ENCODE peak calls at places on chromosomes 6 and 20, in ten cellular contexts. S, X, Q, U, C, N, Z, W, R and M are unnamed samples.

GRCh38 chr6:51472745-51473483 is 614.5 kb downstream of the PKHD1 start:
- DNase-seq in N (no peak), Z (no peak), X (no peak), S (no peak), U (no peak), W (no peak), C (peak), Q (no peak), R (no peak), M (no peak)

GRCh38 chr20:50724851-50725721 is 6.3 kb upstream of the PARD6B start:
- DNase-seq in N (peak), S (peak), X (peak), W (peak), R (peak), Q (peak), Z (peak), C (peak), U (peak), M (peak)

GRCh38 chr6:100261486-100261885 is 203.2 kb downstream of the SIM1 start:
- DNase-seq in Q (no peak), C (no peak), X (no peak), R (no peak), S (no peak), W (no peak), U (no peak), Z (no peak), N (no peak), M (no peak)

GRCh38 chr20:38812915-38813573 is 7.5 kb downstream of the PPP1R16B start:
- DNase-seq in Q (no peak), S (no peak), W (no peak), N (no peak), C (no peak), Z (no peak), X (no peak), U (no peak), R (no peak), M (no peak)

GRCh38 chr20:24588725-24589340 is 119.4 kb downstream of the SYNDIG1 start:
- DNase-seq in N (no peak), C (no peak), Z (no peak), Q (no peak), U (no peak), W (no peak), S (no peak), R (no peak), X (no peak), M (no peak)

GRCh38 chr6:72286911-72287311 is 335.0 kb upstream of the KCNQ5 start:
- DNase-seq in N (no peak), Z (no peak), S (no peak), U (peak), X (peak), R (no peak), C (no peak), Q (no peak), W (peak), M (peak)

GRCh38 chr20:61902213-61902869 is 163.3 kb downstream of the TAF4 start:
- DNase-seq in X (no peak), U (no peak), Z (no peak), N (no peak), R (peak), S (no peak), W (no peak), Q (no peak), C (no peak), M (no peak)

GRCh38 chr6:26251354-26252081 is 113.5 kb upstream of the BTN3A2 start:
- DNase-seq in S (peak), C (peak), N (peak), Z (peak), W (peak), R (peak), X (peak), U (no peak), Q (no peak), M (peak)

GRCh38 chr20:2865630-2866029 is 7.7 kb upstream of the PTPRA start:
- DNase-seq in R (no peak), W (no peak), X (no peak), Z (no peak), C (no peak), U (no peak), Q (no peak), N (no peak), S (no peak), M (peak)

GRCh38 chr6:143773503-143773902 is 69.6 kb upstream of the LTV1 start:
- DNase-seq in C (no peak), U (no peak), W (no peak), N (no peak), Z (no peak), X (peak), S (no peak), Q (no peak), R (no peak), M (peak)

GRCh38 chr6:144364208-144364718 is 79.1 kb downstream of the UTRN start:
- DNase-seq in N (no peak), S (no peak), X (no peak), C (no peak), U (no peak), Q (no peak), R (no peak), W (no peak), Z (no peak), M (no peak)

GRCh38 chr6:33073431-33073871 is at the start of gene HLA-DPA1:
- DNase-seq in C (no peak), Z (peak), S (peak), U (no peak), W (no peak), N (peak), X (peak), R (peak), Q (no peak), M (peak)

GRCh38 chr6:2858678-2859324 is 17.1 kb upstream of the SERPINB1 start:
- DNase-seq in U (no peak), Z (no peak), R (no peak), C (no peak), W (no peak), N (no peak), X (no peak), Q (no peak), S (no peak), M (peak)

GRCh38 chr6:84356907-84357306 is 129.5 kb upstream of the CEP162 start:
- DNase-seq in U (no peak), Q (no peak), X (no peak), R (no peak), Z (no peak), S (no peak), N (no peak), W (no peak), C (no peak), M (no peak)

GRCh38 chr6:83948851-83949250 is 84.7 kb upstream of the MRAP2 start:
- DNase-seq in N (no peak), S (no peak), Q (no peak), U (no peak), C (no peak), R (no peak), X (no peak), Z (no peak), W (no peak), M (no peak)

GRCh38 chr6:134029495-134030455 is 22.6 kb downstream of the SLC2A12 start:
- DNase-seq in Q (no peak), C (no peak), U (no peak), W (no peak), X (peak), Z (no peak), S (no peak), N (no peak), R (no peak), M (peak)

GRCh38 chr6:89567635-89568390 is 70.7 kb downstream of the LYRM2 start:
- DNase-seq in U (no peak), Z (no peak), W (no peak), C (no peak), R (no peak), Q (no peak), N (no peak), X (no peak), S (no peak), M (no peak)

GRCh38 chr6:148776321-148776966 is 29.6 kb downstream of the UST start:
- DNase-seq in W (peak), Q (no peak), N (no peak), S (no peak), U (no peak), Z (no peak), C (no peak), X (peak), R (no peak), M (peak)

GRCh38 chr6:42224222-42225042 is 6.8 kb upstream of the MRPS10 start:
- DNase-seq in S (no peak), Z (no peak), W (no peak), Q (no peak), U (no peak), N (no peak), C (peak), X (peak), R (no peak), M (peak)

GRCh38 chr6:111603648-111604047 is 2.0 kb downstream of the TRAF3IP2 start:
- DNase-seq in R (no peak), Z (no peak), U (no peak), S (no peak), C (no peak), Q (no peak), N (no peak), W (no peak), X (peak), M (no peak)

GRCh38 chr6:105209950-105210706 is 30.3 kb upstream of the POPDC3 start:
- DNase-seq in N (no peak), S (peak), X (peak), Q (no peak), C (no peak), W (peak), U (no peak), R (no peak), Z (no peak), M (peak)

GRCh38 chr6:42236030-42236429 is 18.4 kb upstream of the MRPS10 start:
- DNase-seq in N (no peak), U (no peak), C (no peak), R (no peak), Z (no peak), W (no peak), S (no peak), Q (no peak), X (no peak), M (no peak)

GRCh38 chr20:15205719-15206118 is 868.3 kb upstream of the FLRT3 start:
- DNase-seq in R (no peak), S (no peak), Q (no peak), Z (no peak), N (no peak), C (no peak), X (no peak), U (no peak), W (no peak), M (no peak)

GRCh38 chr6:118705799-118706481 is 54.5 kb upstream of the CEP85L start:
- DNase-seq in X (peak), Z (no peak), C (no peak), N (no peak), R (peak), Q (no peak), U (peak), S (peak), W (no peak), M (peak)

GRCh38 chr20:51643390-51643789 is 100.9 kb upstream of the NFATC2 start:
- DNase-seq in X (no peak), R (no peak), W (no peak), N (no peak), S (no peak), Z (no peak), U (no peak), Q (no peak), C (no peak), M (no peak)

GRCh38 chr6:78831492-78831891 is 35.9 kb upstream of the IRAK1BP1 start:
- DNase-seq in S (peak), Z (peak), X (no peak), W (no peak), U (no peak), Q (no peak), N (no peak), R (no peak), C (peak), M (peak)

GRCh38 chr6:111918825-111919224 is 45.6 kb upstream of the FYN start:
- DNase-seq in S (no peak), N (no peak), W (no peak), R (no peak), C (no peak), X (peak), Q (no peak), Z (no peak), U (no peak), M (peak)

DNA sequence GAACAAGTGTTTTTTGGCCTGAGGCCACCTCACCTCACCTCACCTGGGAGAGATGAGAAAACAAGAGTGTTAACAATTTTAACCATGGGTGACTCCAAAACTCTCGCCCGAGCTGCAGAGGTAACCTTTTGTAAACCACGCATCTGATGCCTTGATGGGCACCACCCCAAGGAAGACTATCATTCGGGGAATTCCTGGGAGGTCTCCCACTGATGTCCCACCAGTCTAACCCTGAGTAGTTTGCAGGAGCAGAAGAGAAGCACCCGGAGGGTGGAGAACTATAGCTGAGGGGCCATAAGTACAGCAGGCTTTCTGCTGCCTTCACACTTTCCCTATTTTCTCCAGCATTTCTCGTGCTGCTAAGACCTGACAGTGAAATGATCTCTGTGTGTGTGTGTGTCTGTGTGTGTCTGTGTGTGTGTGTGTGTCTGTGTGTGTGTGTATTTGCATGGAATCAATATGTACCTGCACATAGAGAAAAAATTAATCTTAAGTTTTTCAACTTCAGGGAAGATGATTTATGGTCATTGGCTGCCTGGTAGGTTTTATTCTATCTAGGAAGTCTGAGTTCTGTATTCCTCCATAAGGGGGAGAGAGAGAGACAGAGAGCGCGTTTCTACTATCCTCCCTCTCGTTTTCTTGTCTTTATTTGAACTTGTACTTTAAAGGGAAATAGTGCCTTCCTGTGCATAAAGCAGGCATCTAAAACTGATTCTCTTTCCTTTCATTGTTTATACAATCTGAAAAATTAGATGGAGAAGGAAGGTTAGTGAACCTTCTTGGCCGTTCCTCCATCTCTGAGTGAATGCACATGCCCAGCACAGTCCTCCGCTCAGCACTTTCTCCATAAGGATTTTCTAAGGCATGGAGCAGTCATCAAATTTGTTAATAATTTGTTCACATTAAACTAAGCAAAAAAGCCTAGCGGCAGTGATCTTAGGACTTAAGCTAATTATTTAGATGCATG is 75.9 kb downstream of the CAP2 start:
- DNase-seq in R (no peak), Q (no peak), X (peak), W (no peak), S (no peak), C (no peak), Z (no peak), N (no peak), U (no peak), M (peak)
- TF ChIP-seq CTCF in R (peak), Q (peak), X (peak), W (peak), S (peak), C (peak), Z (peak), N (no peak), U (no peak), M (peak)

DNA sequence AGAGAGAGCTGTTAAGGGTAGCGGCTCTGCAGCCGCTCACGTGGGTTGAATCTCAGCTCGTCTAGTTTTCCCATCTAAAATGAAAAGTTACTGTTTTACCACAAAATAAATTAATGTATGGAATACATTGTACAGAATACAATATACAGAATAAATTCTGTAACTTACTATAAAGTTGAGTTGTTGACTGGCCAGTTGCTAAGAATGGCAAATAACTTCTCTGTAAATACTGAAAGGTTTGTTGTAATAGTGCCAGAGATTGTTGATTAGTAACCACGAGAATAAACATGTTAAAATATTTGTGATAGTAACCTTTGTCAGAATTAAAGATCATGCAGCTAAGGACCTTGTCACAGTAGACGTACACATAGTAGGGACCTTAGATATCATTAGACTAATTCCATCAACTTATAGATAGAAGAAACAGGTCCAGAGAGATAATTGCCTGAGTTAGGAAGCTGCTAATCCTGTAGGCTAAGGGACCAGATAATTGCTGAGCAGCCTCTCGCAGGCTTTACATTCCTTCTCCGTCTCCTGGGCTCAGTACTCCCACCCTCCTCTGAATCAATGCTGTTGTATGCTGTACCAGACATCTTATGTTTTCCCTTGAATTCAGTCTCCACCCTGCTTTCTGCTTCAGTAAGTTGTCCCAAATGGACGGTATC is 556 bp upstream of the NRM start:
- DNase-seq in Z (no peak), U (no peak), S (no peak), R (no peak), X (no peak), C (no peak), Q (no peak), W (no peak), N (no peak), M (no peak)
- H3K4me3 ChIP-seq in Z (peak), U (peak), S (peak), R (peak), X (peak), C (peak), Q (peak), W (peak), N (no peak), M (peak)

GRCh38 chr6:15643542-15643941 is 19.3 kb downstream of the DTNBP1 start:
- DNase-seq in S (no peak), W (no peak), Q (no peak), C (no peak), N (no peak), R (no peak), U (no peak), Z (no peak), X (no peak), M (no peak)

GRCh38 chr6:15638373-15638772 is 24.5 kb downstream of the DTNBP1 start:
- DNase-seq in U (no peak), C (no peak), W (no peak), X (no peak), Q (no peak), Z (no peak), N (no peak), R (no peak), S (no peak), M (no peak)

GRCh38 chr6:15644904-15645303 is 17.9 kb downstream of the DTNBP1 start:
- DNase-seq in W (no peak), Z (no peak), N (no peak), Q (no peak), R (no peak), S (no peak), C (no peak), X (no peak), U (no peak), M (no peak)

GRCh38 chr6:15642276-15642675 is 20.6 kb downstream of the DTNBP1 start:
- DNase-seq in R (no peak), S (no peak), N (no peak), Z (no peak), X (no peak), C (no peak), W (no peak), Q (no peak), U (no peak), M (peak)
- TF ChIP-seq CTCF in R (no peak), S (peak), N (no peak), Z (no peak), X (peak), C (no peak), W (peak), Q (no peak), U (no peak), M (peak)

GRCh38 chr20:47493954-47494293 is 7.8 kb upstream of the NCOA3 start:
- DNase-seq in R (no peak), U (no peak), W (no peak), Q (no peak), S (no peak), N (no peak), C (peak), X (no peak), Z (peak), M (no peak)

GRCh38 chr20:47490795-47491194 is 10.9 kb upstream of the NCOA3 start:
- DNase-seq in U (no peak), X (no peak), W (no peak), C (no peak), S (no peak), N (no peak), R (no peak), Q (no peak), Z (no peak), M (no peak)

GRCh38 chr20:47496118-47496517 is 5.6 kb upstream of the NCOA3 start:
- DNase-seq in C (no peak), X (no peak), R (no peak), Z (no peak), S (no peak), N (no peak), Q (no peak), U (no peak), W (no peak), M (no peak)

GRCh38 chr20:47492284-47492683 is 9.4 kb upstream of the NCOA3 start:
- DNase-seq in R (no peak), N (no peak), C (no peak), W (no peak), U (no peak), Z (no peak), S (no peak), Q (no peak), X (no peak), M (no peak)

GRCh38 chr20:47493175-47493953 is 8.3 kb upstream of the NCOA3 start:
- DNase-seq in C (peak), Q (peak), R (peak), S (peak), U (peak), X (peak), W (no peak), N (peak), Z (peak), M (peak)
- H3K4me3 ChIP-seq in C (no peak), Q (peak), R (no peak), S (no peak), U (no peak), X (no peak), W (no peak), N (no peak), Z (no peak), M (no peak)

GRCh38 chr6:36838896-36839818 is at the start of gene CPNE5:
- DNase-seq in Q (no peak), C (peak), R (no peak), N (no peak), X (no peak), S (peak), Z (no peak), W (no peak), U (no peak), M (no peak)

GRCh38 chr6:36840471-36841461 is 1.5 kb upstream of the CPNE5 start:
- DNase-seq in U (no peak), N (peak), X (no peak), C (peak), R (no peak), Q (no peak), Z (no peak), W (no peak), S (no peak), M (no peak)

GRCh38 chr6:36837686-36838085 is 1.6 kb downstream of the CPNE5 start:
- DNase-seq in N (no peak), S (no peak), Q (no peak), Z (no peak), U (no peak), C (no peak), W (no peak), X (no peak), R (no peak), M (no peak)

GRCh38 chr6:36841756-36842155 is 2.5 kb upstream of the CPNE5 start:
- DNase-seq in W (no peak), Z (no peak), R (no peak), S (no peak), C (no peak), Q (no peak), U (no peak), X (no peak), N (no peak), M (no peak)

DNA sequence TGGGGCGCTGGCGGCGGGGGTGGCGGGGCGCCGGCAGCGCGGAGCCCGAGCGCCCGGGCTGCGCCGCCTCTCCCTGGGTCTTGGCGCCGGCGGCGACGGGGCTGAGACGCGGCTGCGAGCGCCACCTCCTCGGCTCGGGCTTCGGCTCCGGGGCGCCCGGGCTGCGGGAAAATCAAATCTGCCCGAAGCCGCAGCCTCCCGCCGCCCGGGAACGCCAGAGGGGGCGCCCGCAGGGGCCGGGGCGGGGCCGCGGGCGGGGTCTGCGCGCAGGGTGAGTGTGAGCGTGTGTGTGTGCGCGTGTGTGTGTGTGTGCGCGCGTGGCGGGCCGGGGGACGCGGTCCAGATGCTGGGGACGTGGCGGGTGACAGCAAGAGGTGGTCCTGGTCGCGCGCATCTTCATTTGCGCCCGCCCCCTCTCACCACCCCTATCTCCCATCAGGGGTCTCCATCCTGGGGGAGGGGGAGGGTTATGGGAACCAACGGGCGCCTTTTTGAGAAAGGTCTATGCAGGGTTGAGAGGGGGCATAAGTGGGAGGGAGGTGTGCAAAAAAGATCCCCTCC is 655 bp upstream of the CPNE5 start:
- DNase-seq in R (no peak), Z (peak), W (no peak), Q (no peak), C (peak), S (peak), N (peak), X (no peak), U (no peak), M (no peak)
- TF ChIP-seq CTCF in R (no peak), Z (no peak), W (peak), Q (peak), C (peak), S (peak), N (peak), X (no peak), U (peak), M (peak)